ENCODE peak calls at places on chromosomes 16 and 17, in five cellular contexts. Y is tibial artery, R is colonic mucosa, K is HL-60, E is fibroblast of lung. D is an unnamed sample.

GRCh38 chr17:9669551-9670008 is 24.3 kb downstream of the USP43 start:
- DNase-seq in Y (no peak), R (no peak), K (no peak), E (peak), D (no peak)

GRCh38 chr17:36682804-36683203 is 81.4 kb downstream of the MRM1 start:
- DNase-seq in Y (no peak), R (no peak), K (no peak), E (no peak), D (no peak)

GRCh38 chr17:17053446-17054379 is 11.5 kb downstream of the MPRIP start:
- DNase-seq in Y (no peak), R (no peak), K (no peak), E (no peak), D (peak)

GRCh38 chr17:38464251-38464722 is 36.0 kb downstream of the ARHGAP23 start:
- DNase-seq in Y (peak), R (no peak), K (no peak), E (peak), D (peak)

GRCh38 chr16:87806608-87807546 is 41.1 kb upstream of the KLHDC4 start:
- DNase-seq in Y (peak), R (peak), K (peak), E (peak), D (peak)

GRCh38 chr17:50935201-50936124 is 69.3 kb upstream of the TOB1 start:
- DNase-seq in Y (peak), R (no peak), K (no peak), E (no peak), D (peak)

GRCh38 chr16:83651871-83652270 is 155.9 kb upstream of the HSBP1 start:
- DNase-seq in Y (no peak), R (no peak), K (no peak), E (no peak), D (no peak)

GRCh38 chr16:57791903-57792461 is 10.3 kb downstream of the KIFC3 start:
- DNase-seq in Y (no peak), R (no peak), K (no peak), E (no peak), D (no peak)

GRCh38 chr16:88084881-88085280 is 133.6 kb downstream of the BANP start:
- DNase-seq in Y (peak), R (no peak), K (no peak), E (peak), D (no peak)

GRCh38 chr17:21304091-21304490 is 19.6 kb downstream of the MAP2K3 start:
- DNase-seq in Y (peak), R (no peak), K (no peak), E (no peak), D (peak)

GRCh38 chr16:29984137-29984763 is 10.6 kb downstream of the TAOK2 start:
- DNase-seq in Y (no peak), R (no peak), K (no peak), E (no peak), D (no peak)

GRCh38 chr16:65672960-65673359 is 551.1 kb upstream of the CDH11 start:
- DNase-seq in Y (no peak), R (no peak), K (no peak), E (peak), D (no peak)

GRCh38 chr16:27383511-27384243 is 18.3 kb upstream of the IL21R start:
- DNase-seq in Y (peak), R (no peak), K (peak), E (no peak), D (peak)

GRCh38 chr17:16470302-16470701 is 21.7 kb downstream of the LRRC75A start:
- DNase-seq in Y (no peak), R (no peak), K (no peak), E (no peak), D (no peak)

GRCh38 chr17:12648498-12648897 is 17.2 kb upstream of the MYOCD start:
- DNase-seq in Y (no peak), R (no peak), K (no peak), E (no peak), D (no peak)

GRCh38 chr17:58525239-58525638 is 10.8 kb upstream of the MTMR4 start:
- DNase-seq in Y (peak), R (no peak), K (no peak), E (peak), D (peak)

GRCh38 chr16:53545433-53545832 is 42.4 kb upstream of the AKTIP start:
- DNase-seq in Y (no peak), R (no peak), K (peak), E (peak), D (no peak)

GRCh38 chr16:56625943-56626654 is 518 bp downstream of the MT1E start:
- DNase-seq in Y (peak), R (peak), K (no peak), E (peak), D (peak)

GRCh38 chr16:15435216-15435864 is 952 bp downstream of the BMERB1 start:
- DNase-seq in Y (no peak), R (no peak), K (no peak), E (no peak), D (no peak)

GRCh38 chr16:17105239-17105721 is 365.5 kb downstream of the XYLT1 start:
- DNase-seq in Y (no peak), R (no peak), K (no peak), E (peak), D (no peak)

DNA sequence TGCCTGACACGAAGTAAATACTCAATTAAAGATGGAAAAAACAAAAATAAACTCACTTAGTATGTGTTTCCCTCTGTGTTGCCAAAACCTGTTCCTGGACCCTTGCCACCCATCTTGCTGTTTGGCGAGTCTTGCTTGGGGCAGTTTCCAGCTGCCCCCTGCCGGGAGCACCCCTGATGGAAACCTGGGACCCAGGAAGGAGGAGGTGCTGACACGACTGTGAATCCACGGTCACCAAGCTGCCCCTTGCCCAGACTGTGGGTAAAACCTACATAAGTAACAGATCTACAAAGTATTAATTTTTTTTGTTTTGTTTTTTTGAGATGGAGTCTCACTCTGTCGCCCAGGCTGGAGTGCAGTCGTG is 50.1 kb upstream of the SIAH1 start:
- DNase-seq in Y (no peak), R (no peak), K (no peak), E (no peak), D (no peak)
- TF ChIP-seq CTCF in Y (no peak), R (no peak), K (no peak), E (no peak), D (no peak)

GRCh38 chr16:14015948-14016347 is 55.2 kb upstream of the MRTFB start:
- DNase-seq in Y (peak), R (no peak), K (no peak), E (peak), D (peak)
- TF ChIP-seq CTCF in Y (no peak), R (no peak), K (no peak), E (peak), D (no peak)

DNA sequence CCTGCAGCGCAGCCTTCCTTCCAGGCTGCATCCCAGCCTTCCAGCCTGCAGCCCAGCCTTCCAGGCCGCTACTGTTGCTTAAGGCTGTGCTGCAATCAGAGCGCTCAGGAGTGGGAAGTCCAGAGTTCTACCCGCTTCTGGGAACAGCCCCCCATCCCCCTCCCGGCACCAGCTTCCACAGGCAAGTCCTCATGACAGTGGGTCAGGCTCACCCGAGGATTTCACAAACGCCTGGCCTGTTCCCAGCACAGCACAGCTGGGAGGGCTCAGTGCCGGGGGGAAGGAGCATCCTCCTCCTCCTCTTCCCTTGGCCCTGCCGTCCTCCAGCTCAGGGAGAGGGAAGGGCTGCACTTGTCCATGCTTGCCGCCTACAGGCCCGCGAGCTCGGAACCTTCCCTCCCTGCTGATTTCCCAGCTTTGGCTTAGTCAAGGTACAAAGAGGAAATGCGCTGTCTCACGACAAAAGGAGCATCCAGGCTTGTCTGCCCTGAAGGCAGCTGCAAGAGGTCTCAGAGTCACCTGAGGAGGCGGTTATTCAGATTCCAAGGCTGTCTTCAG is 8.3 kb downstream of the SOCS3 start:
- DNase-seq in Y (peak), R (peak), K (no peak), E (peak), D (peak)
- TF ChIP-seq CTCF in Y (no peak), R (no peak), K (no peak), E (peak), D (no peak)

DNA sequence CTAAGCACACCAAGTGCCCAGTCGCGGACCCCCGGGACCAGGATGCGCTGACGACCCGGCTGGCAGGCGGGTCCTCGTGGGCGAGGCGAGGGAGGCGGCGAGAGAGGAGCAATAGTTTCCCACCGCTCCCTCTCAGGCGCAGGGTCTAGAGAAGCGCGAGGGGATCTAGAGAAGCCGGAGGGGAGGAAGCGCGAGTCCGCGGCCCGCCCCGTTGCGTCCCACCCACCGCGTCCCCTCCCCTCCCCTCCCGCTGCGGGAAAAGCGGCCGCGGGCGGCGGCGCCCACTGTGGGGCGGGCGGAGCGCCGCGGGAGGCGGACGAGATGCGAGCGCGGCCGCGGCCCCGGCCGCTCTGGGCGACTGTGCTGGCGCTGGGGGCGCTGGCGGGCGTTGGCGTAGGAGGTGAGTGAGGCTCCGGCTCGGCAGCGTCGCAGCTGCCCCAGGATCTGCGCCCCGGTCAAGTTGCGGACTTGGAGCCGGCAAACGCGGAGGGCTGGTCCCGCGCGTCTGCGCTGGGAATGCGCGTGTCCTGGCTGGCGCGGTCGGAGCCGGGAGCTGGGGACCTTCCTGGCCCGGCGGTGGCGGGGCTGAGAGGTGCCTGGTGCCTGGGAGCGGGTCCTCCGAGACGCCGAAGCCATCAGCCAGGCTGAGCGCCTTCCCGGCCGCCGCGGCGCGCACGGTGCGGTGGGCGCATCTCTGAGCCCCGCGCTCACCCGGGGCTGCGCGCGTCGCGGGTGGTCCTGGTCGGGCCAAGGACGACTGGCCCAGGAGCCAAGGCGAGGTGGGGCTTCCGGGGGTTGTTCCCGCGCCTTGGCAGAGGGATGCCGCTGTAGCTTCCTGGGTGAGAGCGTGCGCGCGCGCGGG is at the start of gene ITGB3:
- DNase-seq in Y (peak), R (peak), K (peak), E (peak), D (peak)
- TF ChIP-seq CTCF in Y (peak), R (no peak), K (peak), E (peak), D (no peak)

GRCh38 chr17:79714746-79715145 is 16.0 kb upstream of the ENPP7 start:
- DNase-seq in Y (no peak), R (no peak), K (no peak), E (no peak), D (no peak)
- TF ChIP-seq CTCF in Y (no peak), R (no peak), K (no peak), E (no peak), D (no peak)

GRCh38 chr16:9033125-9033830 is 58.2 kb upstream of the HAPSTR1 start:
- DNase-seq in Y (peak), R (peak), K (peak), E (peak), D (no peak)
- TF ChIP-seq CTCF in Y (peak), R (peak), K (peak), E (peak), D (peak)

GRCh38 chr16:79542196-79542859 is 58.2 kb downstream of the MAF start:
- DNase-seq in Y (peak), R (peak), K (no peak), E (no peak), D (peak)

GRCh38 chr16:79547085-79547484 is 53.5 kb downstream of the MAF start:
- DNase-seq in Y (no peak), R (no peak), K (no peak), E (no peak), D (no peak)

GRCh38 chr16:79537584-79537983 is 63.0 kb downstream of the MAF start:
- DNase-seq in Y (no peak), R (no peak), K (no peak), E (no peak), D (no peak)

GRCh38 chr16:79540825-79541595 is 59.5 kb downstream of the MAF start:
- DNase-seq in Y (no peak), R (no peak), K (no peak), E (no peak), D (no peak)

DNA sequence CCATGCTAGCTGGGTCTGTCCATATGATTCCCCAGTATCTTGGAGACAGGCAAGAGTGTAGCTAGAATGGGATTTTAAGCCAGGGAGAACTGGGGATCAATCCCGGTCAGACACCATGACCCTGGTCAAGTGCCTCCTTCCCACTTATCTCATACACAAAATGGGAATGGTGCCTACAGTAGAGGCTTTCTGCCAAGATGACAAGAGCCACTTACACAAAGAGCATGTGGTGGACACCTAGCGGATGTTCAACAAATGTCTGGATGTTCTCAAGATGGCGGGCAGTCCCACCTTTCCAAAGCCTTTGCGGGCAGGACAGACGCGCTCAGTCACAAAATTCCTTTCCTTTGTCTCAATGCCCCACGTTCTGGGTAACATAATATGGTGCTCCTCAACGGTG is 57.3 kb downstream of the MAF start:
- DNase-seq in Y (no peak), R (no peak), K (no peak), E (no peak), D (no peak)
- TF ChIP-seq CTCF in Y (no peak), R (no peak), K (no peak), E (no peak), D (no peak)